ENCODE peak calls at places on chromosomes 5 and 9, in seven cellular contexts. One of them, this sample, is unnamed.

GRCh38 chr5:157447246-157447645 is 12.8 kb upstream of the NIPAL4 start:
- DNase-seq in EL: no peak
- DNase-seq in stimulated activated CD8-positive, alpha-beta memory T cell treated with anti-CD3 and anti-CD28 coated beads, Interleukin-12 subunit alpha, Interleukin-12 subunit beta, amount 100 ng/mL, for 4 hours: no peak
- DNase-seq in GM20000: no peak
- DNase-seq in GM12891: no peak
- DNase-seq in HFFc6: no peak
- DNase-seq in right atrium auricular region: no peak
- DNase-seq in this sample: no peak

GRCh38 chr9:7169717-7170348 is 412.1 kb downstream of the KDM4C start:
- DNase-seq in EL: peak
- DNase-seq in stimulated activated CD8-positive, alpha-beta memory T cell treated with anti-CD3 and anti-CD28 coated beads, Interleukin-12 subunit alpha, Interleukin-12 subunit beta, amount 100 ng/mL, for 4 hours: no peak
- DNase-seq in GM20000: no peak
- DNase-seq in GM12891: no peak
- DNase-seq in HFFc6: no peak
- DNase-seq in right atrium auricular region: no peak
- DNase-seq in this sample: no peak

GRCh38 chr5:114010362-114010761 is 351.5 kb upstream of the KCNN2 start:
- DNase-seq in EL: peak
- DNase-seq in stimulated activated CD8-positive, alpha-beta memory T cell treated with anti-CD3 and anti-CD28 coated beads, Interleukin-12 subunit alpha, Interleukin-12 subunit beta, amount 100 ng/mL, for 4 hours: no peak
- DNase-seq in GM20000: no peak
- DNase-seq in GM12891: no peak
- DNase-seq in HFFc6: peak
- DNase-seq in right atrium auricular region: no peak
- DNase-seq in this sample: no peak

GRCh38 chr5:57653636-57654290 is 171.2 kb upstream of the ACTBL2 start:
- DNase-seq in EL: no peak
- DNase-seq in stimulated activated CD8-positive, alpha-beta memory T cell treated with anti-CD3 and anti-CD28 coated beads, Interleukin-12 subunit alpha, Interleukin-12 subunit beta, amount 100 ng/mL, for 4 hours: no peak
- DNase-seq in GM20000: no peak
- DNase-seq in GM12891: no peak
- DNase-seq in HFFc6: no peak
- DNase-seq in right atrium auricular region: no peak
- DNase-seq in this sample: no peak

GRCh38 chr9:115650768-115651167 is 502.8 kb upstream of the PAPPA start:
- DNase-seq in EL: peak
- DNase-seq in stimulated activated CD8-positive, alpha-beta memory T cell treated with anti-CD3 and anti-CD28 coated beads, Interleukin-12 subunit alpha, Interleukin-12 subunit beta, amount 100 ng/mL, for 4 hours: no peak
- DNase-seq in GM20000: no peak
- DNase-seq in GM12891: no peak
- DNase-seq in HFFc6: peak
- DNase-seq in right atrium auricular region: no peak
- DNase-seq in this sample: no peak

GRCh38 chr5:173326501-173326960 is 1.7 kb downstream of the STC2 start:
- DNase-seq in EL: peak
- DNase-seq in stimulated activated CD8-positive, alpha-beta memory T cell treated with anti-CD3 and anti-CD28 coated beads, Interleukin-12 subunit alpha, Interleukin-12 subunit beta, amount 100 ng/mL, for 4 hours: no peak
- DNase-seq in GM20000: no peak
- DNase-seq in GM12891: no peak
- DNase-seq in HFFc6: peak
- DNase-seq in right atrium auricular region: no peak
- DNase-seq in this sample: no peak

GRCh38 chr9:5563417-5563815 is 53.1 kb downstream of the PDCD1LG2 start:
- DNase-seq in EL: no peak
- DNase-seq in stimulated activated CD8-positive, alpha-beta memory T cell treated with anti-CD3 and anti-CD28 coated beads, Interleukin-12 subunit alpha, Interleukin-12 subunit beta, amount 100 ng/mL, for 4 hours: no peak
- DNase-seq in GM20000: no peak
- DNase-seq in GM12891: no peak
- DNase-seq in HFFc6: no peak
- DNase-seq in right atrium auricular region: no peak
- DNase-seq in this sample: no peak

GRCh38 chr5:62306494-62307363 is 723 bp downstream of the KIF2A start:
- DNase-seq in EL: peak
- DNase-seq in stimulated activated CD8-positive, alpha-beta memory T cell treated with anti-CD3 and anti-CD28 coated beads, Interleukin-12 subunit alpha, Interleukin-12 subunit beta, amount 100 ng/mL, for 4 hours: peak
- DNase-seq in GM20000: peak
- DNase-seq in GM12891: peak
- DNase-seq in HFFc6: peak
- DNase-seq in right atrium auricular region: peak
- DNase-seq in this sample: no peak

GRCh38 chr9:134284273-134284672 is 42.0 kb upstream of the RXRA start:
- DNase-seq in EL: no peak
- DNase-seq in stimulated activated CD8-positive, alpha-beta memory T cell treated with anti-CD3 and anti-CD28 coated beads, Interleukin-12 subunit alpha, Interleukin-12 subunit beta, amount 100 ng/mL, for 4 hours: no peak
- DNase-seq in GM20000: no peak
- DNase-seq in GM12891: no peak
- DNase-seq in HFFc6: no peak
- DNase-seq in right atrium auricular region: peak
- DNase-seq in this sample: no peak

GRCh38 chr9:110745656-110746055 is 77.1 kb downstream of the MUSK start:
- DNase-seq in EL: peak
- DNase-seq in stimulated activated CD8-positive, alpha-beta memory T cell treated with anti-CD3 and anti-CD28 coated beads, Interleukin-12 subunit alpha, Interleukin-12 subunit beta, amount 100 ng/mL, for 4 hours: no peak
- DNase-seq in GM20000: no peak
- DNase-seq in GM12891: no peak
- DNase-seq in HFFc6: no peak
- DNase-seq in right atrium auricular region: no peak
- DNase-seq in this sample: no peak

GRCh38 chr5:20215257-20215656 is 227.3 kb upstream of the CDH18 start:
- DNase-seq in EL: no peak
- DNase-seq in stimulated activated CD8-positive, alpha-beta memory T cell treated with anti-CD3 and anti-CD28 coated beads, Interleukin-12 subunit alpha, Interleukin-12 subunit beta, amount 100 ng/mL, for 4 hours: no peak
- DNase-seq in GM20000: no peak
- DNase-seq in GM12891: no peak
- DNase-seq in HFFc6: no peak
- DNase-seq in right atrium auricular region: no peak
- DNase-seq in this sample: no peak

GRCh38 chr5:73129143-73129542 is 8.8 kb downstream of the TMEM171 start:
- DNase-seq in EL: no peak
- DNase-seq in stimulated activated CD8-positive, alpha-beta memory T cell treated with anti-CD3 and anti-CD28 coated beads, Interleukin-12 subunit alpha, Interleukin-12 subunit beta, amount 100 ng/mL, for 4 hours: no peak
- DNase-seq in GM20000: no peak
- DNase-seq in GM12891: no peak
- DNase-seq in HFFc6: no peak
- DNase-seq in right atrium auricular region: no peak
- DNase-seq in this sample: no peak

GRCh38 chr5:133995341-133995740 is 9.4 kb downstream of the VDAC1 start:
- DNase-seq in EL: no peak
- DNase-seq in stimulated activated CD8-positive, alpha-beta memory T cell treated with anti-CD3 and anti-CD28 coated beads, Interleukin-12 subunit alpha, Interleukin-12 subunit beta, amount 100 ng/mL, for 4 hours: no peak
- DNase-seq in GM20000: no peak
- DNase-seq in GM12891: no peak
- DNase-seq in HFFc6: no peak
- DNase-seq in right atrium auricular region: no peak
- DNase-seq in this sample: no peak

GRCh38 chr9:128275198-128276007 is at the start of gene GOLGA2:
- DNase-seq in EL: peak
- DNase-seq in stimulated activated CD8-positive, alpha-beta memory T cell treated with anti-CD3 and anti-CD28 coated beads, Interleukin-12 subunit alpha, Interleukin-12 subunit beta, amount 100 ng/mL, for 4 hours: no peak
- DNase-seq in GM20000: peak
- DNase-seq in GM12891: peak
- DNase-seq in HFFc6: no peak
- DNase-seq in right atrium auricular region: peak
- DNase-seq in this sample: peak

GRCh38 chr5:157354825-157355224 is 88.9 kb downstream of the CYFIP2 start:
- DNase-seq in EL: no peak
- DNase-seq in stimulated activated CD8-positive, alpha-beta memory T cell treated with anti-CD3 and anti-CD28 coated beads, Interleukin-12 subunit alpha, Interleukin-12 subunit beta, amount 100 ng/mL, for 4 hours: no peak
- DNase-seq in GM20000: no peak
- DNase-seq in GM12891: no peak
- DNase-seq in HFFc6: no peak
- DNase-seq in right atrium auricular region: peak
- DNase-seq in this sample: no peak

GRCh38 chr9:129237195-129237611 is 59.1 kb upstream of the IER5L start:
- DNase-seq in EL: peak
- DNase-seq in stimulated activated CD8-positive, alpha-beta memory T cell treated with anti-CD3 and anti-CD28 coated beads, Interleukin-12 subunit alpha, Interleukin-12 subunit beta, amount 100 ng/mL, for 4 hours: peak
- DNase-seq in GM20000: no peak
- DNase-seq in GM12891: no peak
- DNase-seq in HFFc6: peak
- DNase-seq in right atrium auricular region: no peak
- DNase-seq in this sample: no peak

GRCh38 chr9:98218562-98219363 is 26.3 kb upstream of the CORO2A start:
- DNase-seq in EL: no peak
- DNase-seq in stimulated activated CD8-positive, alpha-beta memory T cell treated with anti-CD3 and anti-CD28 coated beads, Interleukin-12 subunit alpha, Interleukin-12 subunit beta, amount 100 ng/mL, for 4 hours: no peak
- DNase-seq in GM20000: no peak
- DNase-seq in GM12891: no peak
- DNase-seq in HFFc6: no peak
- DNase-seq in right atrium auricular region: no peak
- DNase-seq in this sample: no peak

GRCh38 chr5:171419663-171420428 is 399 bp downstream of the FGF18 start:
- DNase-seq in EL: peak
- DNase-seq in stimulated activated CD8-positive, alpha-beta memory T cell treated with anti-CD3 and anti-CD28 coated beads, Interleukin-12 subunit alpha, Interleukin-12 subunit beta, amount 100 ng/mL, for 4 hours: no peak
- DNase-seq in GM20000: peak
- DNase-seq in GM12891: peak
- DNase-seq in HFFc6: no peak
- DNase-seq in right atrium auricular region: peak
- DNase-seq in this sample: peak

GRCh38 chr9:110932883-110933282 is 105.4 kb downstream of the LPAR1 start:
- DNase-seq in EL: peak
- DNase-seq in stimulated activated CD8-positive, alpha-beta memory T cell treated with anti-CD3 and anti-CD28 coated beads, Interleukin-12 subunit alpha, Interleukin-12 subunit beta, amount 100 ng/mL, for 4 hours: no peak
- DNase-seq in GM20000: no peak
- DNase-seq in GM12891: no peak
- DNase-seq in HFFc6: peak
- DNase-seq in right atrium auricular region: no peak
- DNase-seq in this sample: no peak

GRCh38 chr5:177276886-177277285 is 26.6 kb downstream of the RAB24 start:
- DNase-seq in EL: no peak
- DNase-seq in stimulated activated CD8-positive, alpha-beta memory T cell treated with anti-CD3 and anti-CD28 coated beads, Interleukin-12 subunit alpha, Interleukin-12 subunit beta, amount 100 ng/mL, for 4 hours: no peak
- DNase-seq in GM20000: no peak
- DNase-seq in GM12891: no peak
- DNase-seq in HFFc6: no peak
- DNase-seq in right atrium auricular region: no peak
- DNase-seq in this sample: no peak

GRCh38 chr9:69946800-69947437 is 96.7 kb upstream of the MAMDC2 start:
- DNase-seq in EL: peak
- DNase-seq in stimulated activated CD8-positive, alpha-beta memory T cell treated with anti-CD3 and anti-CD28 coated beads, Interleukin-12 subunit alpha, Interleukin-12 subunit beta, amount 100 ng/mL, for 4 hours: no peak
- DNase-seq in GM20000: no peak
- DNase-seq in GM12891: no peak
- DNase-seq in HFFc6: peak
- DNase-seq in right atrium auricular region: no peak
- DNase-seq in this sample: no peak

GRCh38 chr5:17625686-17626085 is 6.2 kb upstream of the TAF11L13 start:
- DNase-seq in EL: no peak
- DNase-seq in stimulated activated CD8-positive, alpha-beta memory T cell treated with anti-CD3 and anti-CD28 coated beads, Interleukin-12 subunit alpha, Interleukin-12 subunit beta, amount 100 ng/mL, for 4 hours: no peak
- DNase-seq in GM20000: no peak
- DNase-seq in GM12891: no peak
- DNase-seq in HFFc6: no peak
- DNase-seq in right atrium auricular region: no peak
- DNase-seq in this sample: no peak

GRCh38 chr5:101160002-101160401 is 256.9 kb upstream of the ST8SIA4 start:
- DNase-seq in EL: no peak
- DNase-seq in stimulated activated CD8-positive, alpha-beta memory T cell treated with anti-CD3 and anti-CD28 coated beads, Interleukin-12 subunit alpha, Interleukin-12 subunit beta, amount 100 ng/mL, for 4 hours: no peak
- DNase-seq in GM20000: no peak
- DNase-seq in GM12891: no peak
- DNase-seq in HFFc6: no peak
- DNase-seq in right atrium auricular region: no peak
- DNase-seq in this sample: no peak

GRCh38 chr5:17127743-17128231 is 89.6 kb upstream of the BASP1 start:
- DNase-seq in EL: peak
- DNase-seq in stimulated activated CD8-positive, alpha-beta memory T cell treated with anti-CD3 and anti-CD28 coated beads, Interleukin-12 subunit alpha, Interleukin-12 subunit beta, amount 100 ng/mL, for 4 hours: no peak
- DNase-seq in GM20000: no peak
- DNase-seq in GM12891: no peak
- DNase-seq in HFFc6: peak
- DNase-seq in right atrium auricular region: no peak
- DNase-seq in this sample: no peak

GRCh38 chr5:55701462-55702103 is 10.5 kb downstream of the SLC38A9 start:
- DNase-seq in EL: no peak
- DNase-seq in stimulated activated CD8-positive, alpha-beta memory T cell treated with anti-CD3 and anti-CD28 coated beads, Interleukin-12 subunit alpha, Interleukin-12 subunit beta, amount 100 ng/mL, for 4 hours: no peak
- DNase-seq in GM20000: no peak
- DNase-seq in GM12891: no peak
- DNase-seq in HFFc6: no peak
- DNase-seq in right atrium auricular region: no peak
- DNase-seq in this sample: no peak

GRCh38 chr5:32331927-32332274 is 19.2 kb upstream of the MTMR12 start:
- DNase-seq in EL: no peak
- DNase-seq in stimulated activated CD8-positive, alpha-beta memory T cell treated with anti-CD3 and anti-CD28 coated beads, Interleukin-12 subunit alpha, Interleukin-12 subunit beta, amount 100 ng/mL, for 4 hours: no peak
- DNase-seq in GM20000: no peak
- DNase-seq in GM12891: no peak
- DNase-seq in HFFc6: no peak
- DNase-seq in right atrium auricular region: no peak
- DNase-seq in this sample: no peak

GRCh38 chr5:115360036-115360685 is 63.7 kb upstream of the CCDC112 start:
- DNase-seq in EL: no peak
- DNase-seq in stimulated activated CD8-positive, alpha-beta memory T cell treated with anti-CD3 and anti-CD28 coated beads, Interleukin-12 subunit alpha, Interleukin-12 subunit beta, amount 100 ng/mL, for 4 hours: no peak
- DNase-seq in GM20000: no peak
- DNase-seq in GM12891: no peak
- DNase-seq in HFFc6: no peak
- DNase-seq in right atrium auricular region: no peak
- DNase-seq in this sample: no peak

GRCh38 chr9:32618261-32618660 is 17.2 kb downstream of the TAF1L start:
- DNase-seq in EL: no peak
- DNase-seq in stimulated activated CD8-positive, alpha-beta memory T cell treated with anti-CD3 and anti-CD28 coated beads, Interleukin-12 subunit alpha, Interleukin-12 subunit beta, amount 100 ng/mL, for 4 hours: no peak
- DNase-seq in GM20000: no peak
- DNase-seq in GM12891: no peak
- DNase-seq in HFFc6: no peak
- DNase-seq in right atrium auricular region: no peak
- DNase-seq in this sample: no peak

GRCh38 chr9:89953824-89954223 is 349.0 kb downstream of the GADD45G start:
- DNase-seq in EL: no peak
- DNase-seq in stimulated activated CD8-positive, alpha-beta memory T cell treated with anti-CD3 and anti-CD28 coated beads, Interleukin-12 subunit alpha, Interleukin-12 subunit beta, amount 100 ng/mL, for 4 hours: no peak
- DNase-seq in GM20000: no peak
- DNase-seq in GM12891: no peak
- DNase-seq in HFFc6: no peak
- DNase-seq in right atrium auricular region: no peak
- DNase-seq in this sample: no peak

GRCh38 chr5:55672477-55672911 is 39.6 kb downstream of the SLC38A9 start:
- DNase-seq in EL: no peak
- DNase-seq in stimulated activated CD8-positive, alpha-beta memory T cell treated with anti-CD3 and anti-CD28 coated beads, Interleukin-12 subunit alpha, Interleukin-12 subunit beta, amount 100 ng/mL, for 4 hours: no peak
- DNase-seq in GM20000: no peak
- DNase-seq in GM12891: no peak
- DNase-seq in HFFc6: no peak
- DNase-seq in right atrium auricular region: no peak
- DNase-seq in this sample: no peak

GRCh38 chr5:176501333-176501732 is 35.9 kb downstream of the RNF44 start:
- DNase-seq in EL: peak
- DNase-seq in stimulated activated CD8-positive, alpha-beta memory T cell treated with anti-CD3 and anti-CD28 coated beads, Interleukin-12 subunit alpha, Interleukin-12 subunit beta, amount 100 ng/mL, for 4 hours: no peak
- DNase-seq in GM20000: no peak
- DNase-seq in GM12891: no peak
- DNase-seq in HFFc6: peak
- DNase-seq in right atrium auricular region: no peak
- DNase-seq in this sample: no peak

GRCh38 chr9:12775373-12775962 is 648 bp downstream of the LURAP1L start:
- DNase-seq in EL: peak
- DNase-seq in stimulated activated CD8-positive, alpha-beta memory T cell treated with anti-CD3 and anti-CD28 coated beads, Interleukin-12 subunit alpha, Interleukin-12 subunit beta, amount 100 ng/mL, for 4 hours: no peak
- DNase-seq in GM20000: peak
- DNase-seq in GM12891: no peak
- DNase-seq in HFFc6: no peak
- DNase-seq in right atrium auricular region: no peak
- DNase-seq in this sample: no peak

GRCh38 chr9:136225366-136225747 is 20.3 kb downstream of the QSOX2 start:
- DNase-seq in EL: no peak
- DNase-seq in stimulated activated CD8-positive, alpha-beta memory T cell treated with anti-CD3 and anti-CD28 coated beads, Interleukin-12 subunit alpha, Interleukin-12 subunit beta, amount 100 ng/mL, for 4 hours: no peak
- DNase-seq in GM20000: peak
- DNase-seq in GM12891: peak
- DNase-seq in HFFc6: no peak
- DNase-seq in right atrium auricular region: no peak
- DNase-seq in this sample: peak

GRCh38 chr5:42591026-42591425 is 165.6 kb upstream of the CCDC152 start:
- DNase-seq in EL: no peak
- DNase-seq in stimulated activated CD8-positive, alpha-beta memory T cell treated with anti-CD3 and anti-CD28 coated beads, Interleukin-12 subunit alpha, Interleukin-12 subunit beta, amount 100 ng/mL, for 4 hours: no peak
- DNase-seq in GM20000: no peak
- DNase-seq in GM12891: no peak
- DNase-seq in HFFc6: no peak
- DNase-seq in right atrium auricular region: peak
- DNase-seq in this sample: no peak

GRCh38 chr9:92438900-92439526 is 14.7 kb upstream of the OMD start:
- DNase-seq in EL: peak
- DNase-seq in stimulated activated CD8-positive, alpha-beta memory T cell treated with anti-CD3 and anti-CD28 coated beads, Interleukin-12 subunit alpha, Interleukin-12 subunit beta, amount 100 ng/mL, for 4 hours: no peak
- DNase-seq in GM20000: no peak
- DNase-seq in GM12891: no peak
- DNase-seq in HFFc6: peak
- DNase-seq in right atrium auricular region: no peak
- DNase-seq in this sample: no peak

GRCh38 chr5:112915831-112916230 is 6.2 kb downstream of the REEP5 start:
- DNase-seq in EL: no peak
- DNase-seq in stimulated activated CD8-positive, alpha-beta memory T cell treated with anti-CD3 and anti-CD28 coated beads, Interleukin-12 subunit alpha, Interleukin-12 subunit beta, amount 100 ng/mL, for 4 hours: no peak
- DNase-seq in GM20000: no peak
- DNase-seq in GM12891: no peak
- DNase-seq in HFFc6: no peak
- DNase-seq in right atrium auricular region: no peak
- DNase-seq in this sample: no peak

GRCh38 chr9:136081826-136082495 is 13.1 kb downstream of the NACC2 start:
- DNase-seq in EL: no peak
- DNase-seq in stimulated activated CD8-positive, alpha-beta memory T cell treated with anti-CD3 and anti-CD28 coated beads, Interleukin-12 subunit alpha, Interleukin-12 subunit beta, amount 100 ng/mL, for 4 hours: no peak
- DNase-seq in GM20000: no peak
- DNase-seq in GM12891: no peak
- DNase-seq in HFFc6: no peak
- DNase-seq in right atrium auricular region: no peak
- DNase-seq in this sample: no peak

GRCh38 chr5:10157085-10157669 is 92.5 kb downstream of the ATPSCKMT start:
- DNase-seq in EL: no peak
- DNase-seq in stimulated activated CD8-positive, alpha-beta memory T cell treated with anti-CD3 and anti-CD28 coated beads, Interleukin-12 subunit alpha, Interleukin-12 subunit beta, amount 100 ng/mL, for 4 hours: no peak
- DNase-seq in GM20000: no peak
- DNase-seq in GM12891: no peak
- DNase-seq in HFFc6: no peak
- DNase-seq in right atrium auricular region: no peak
- DNase-seq in this sample: no peak

This sample was measured in GM19239.